ENCODE peak calls at places on chromosome 13, in eight cellular contexts. Q, W, V, M, R, E, C and N are unnamed samples.

GRCh38 chr13:104614746-104615145 is 1548.5 kb upstream of the SLC10A2 start:
- DNase-seq in R (no peak), Q (no peak), C (no peak), E (no peak), V (no peak), M (no peak), W (no peak), N (no peak)

GRCh38 chr13:47598340-47598911 is 402.6 kb downstream of the SUCLA2 start:
- DNase-seq in M (peak; percentile 27), C (no peak), E (no peak), R (no peak), V (peak; percentile 36), Q (no peak), W (no peak), N (no peak)

GRCh38 chr13:112885242-112885781 is 83.7 kb upstream of the MCF2L start:
- DNase-seq in R (no peak), W (no peak), Q (no peak), E (no peak), V (no peak), M (no peak), C (no peak), N (no peak)

GRCh38 chr13:25422153-25422552 is 50.4 kb downstream of the ATP8A2 start:
- DNase-seq in C (no peak), Q (no peak), E (no peak), V (no peak), R (no peak), W (no peak), M (no peak), N (no peak)

GRCh38 chr13:29758591-29759114 is 91.8 kb downstream of the UBL3 start:
- DNase-seq in M (no peak), Q (no peak), R (no peak), C (peak; percentile 18), W (peak; percentile 62), V (peak; percentile 13), E (no peak), N (no peak)

GRCh38 chr13:27408074-27408473 is 16.3 kb upstream of the GTF3A start:
- DNase-seq in M (no peak), V (no peak), Q (no peak), C (no peak), W (no peak), E (no peak), R (no peak), N (no peak)

GRCh38 chr13:111639994-111640393 is 319.6 kb downstream of the TEX29 start:
- DNase-seq in E (no peak), Q (no peak), R (no peak), C (no peak), V (no peak), W (no peak), M (no peak), N (no peak)

GRCh38 chr13:51638497-51638871 is 54.2 kb downstream of the WDFY2 start:
- DNase-seq in Q (no peak), E (no peak), M (no peak), W (no peak), R (peak; percentile 63), C (no peak), V (no peak), N (no peak)

GRCh38 chr13:30581582-30581981 is 36.1 kb upstream of the USPL1 start:
- DNase-seq in E (no peak), C (no peak), M (peak; percentile 39), Q (no peak), W (no peak), V (peak; percentile 65), R (no peak), N (no peak)

GRCh38 chr13:100506154-100506553 is 82.4 kb downstream of the GGACT start:
- DNase-seq in R (no peak), V (no peak), W (no peak), C (no peak), Q (no peak), E (no peak), M (no peak), N (no peak)

GRCh38 chr13:40430234-40430633 is 236.2 kb downstream of the FOXO1 start:
- DNase-seq in R (no peak), V (no peak), M (no peak), C (no peak), E (no peak), W (no peak), Q (no peak), N (no peak)

GRCh38 chr13:106001443-106001842 is 534.0 kb downstream of the EFNB2 start:
- DNase-seq in V (no peak), M (no peak), C (no peak), E (no peak), R (no peak), Q (no peak), W (no peak), N (no peak)

GRCh38 chr13:106063591-106064308 is 471.7 kb downstream of the EFNB2 start:
- DNase-seq in E (no peak), W (no peak), C (no peak), Q (no peak), V (peak; percentile 65), R (peak; percentile 56), M (peak; percentile 42), N (peak; percentile 25)

GRCh38 chr13:99796175-99796819 is 175.3 kb downstream of the ZIC5 start:
- DNase-seq in E (no peak), V (peak; percentile 57), Q (no peak), C (no peak), R (no peak), W (no peak), M (peak; percentile 47), N (peak; percentile 8)

GRCh38 chr13:62483774-62484173 is 1068.1 kb upstream of the PCDH20 start:
- DNase-seq in E (no peak), R (no peak), M (peak; percentile 5), V (peak; percentile 2), Q (no peak), C (no peak), W (no peak), N (no peak)

GRCh38 chr13:98141938-98142426 is 912 bp upstream of the FARP1 start:
- DNase-seq in C (peak; percentile 22), E (no peak), M (no peak), Q (peak; percentile 40), W (peak; percentile 51), R (no peak), V (no peak), N (no peak)

GRCh38 chr13:98143601-98144500 is 957 bp downstream of the FARP1 start:
- DNase-seq in Q (peak; percentile 49), C (peak; percentile 34), W (no peak), M (peak; percentile 54), R (peak; percentile 21), E (no peak), V (peak; percentile 57), N (no peak)

GRCh38 chr13:98144501-98145350 is 1.8 kb downstream of the FARP1 start:
- DNase-seq in R (peak; percentile 35), C (no peak), Q (no peak), E (no peak), M (peak; percentile 42), V (peak; percentile 63), W (no peak), N (peak; percentile 25)

GRCh38 chr13:98142427-98143156 is at the start of gene FARP1:
- DNase-seq in R (no peak), Q (peak; percentile 84), C (peak; percentile 76), E (no peak), V (peak; percentile 69), W (peak; percentile 82), M (peak; percentile 56), N (peak; percentile 18)

GRCh38 chr13:98143157-98143553 is 261 bp downstream of the FARP1 start:
- DNase-seq in E (no peak), M (no peak), Q (no peak), C (no peak), W (no peak), R (no peak), V (no peak), N (no peak)
- H3K4me3 ChIP-seq in E (peak overlapping the region; percentile 60), M (peak overlapping the region; percentile 68), Q (peak overlapping the region; percentile 38), C (peak overlapping the region; percentile 75), W (peak overlapping the region; percentile 74), R (peak overlapping the region; percentile 71), V (peak overlapping the region; percentile 65), N (peak overlapping the region; percentile 61)

GRCh38 chr13:101530293-101530692 is 77.8 kb downstream of the ITGBL1 start:
- DNase-seq in R (no peak), W (no peak), V (peak; percentile 75), Q (no peak), M (no peak), E (no peak), C (no peak), N (peak; percentile 26)

GRCh38 chr13:101535192-101535746 is 82.8 kb downstream of the ITGBL1 start:
- DNase-seq in R (no peak), E (no peak), M (no peak), W (no peak), C (no peak), Q (no peak), V (peak; percentile 55), N (no peak)

DNA sequence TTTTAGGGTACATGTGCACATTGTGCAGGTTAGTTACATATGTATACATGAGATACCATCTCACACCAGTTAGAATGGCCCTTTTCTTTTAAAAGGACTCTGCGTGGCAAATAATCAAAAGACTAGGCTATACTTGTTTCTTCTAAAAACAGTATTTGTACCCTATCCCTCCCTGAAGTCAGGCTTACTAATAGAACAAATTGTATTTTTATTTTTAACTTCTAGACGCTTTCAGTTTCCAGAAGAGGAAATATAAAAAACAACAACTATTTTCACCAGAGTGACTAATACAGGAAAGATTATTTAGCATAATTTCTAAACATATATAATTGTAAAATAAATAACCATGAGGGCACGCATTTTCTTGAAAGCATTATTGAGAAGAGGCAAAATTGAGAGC is 83.6 kb downstream of the ITGBL1 start:
- DNase-seq in V (no peak), E (no peak), C (no peak), M (no peak), R (no peak), W (no peak), Q (no peak), N (no peak)
- H3K4me3 ChIP-seq in V (no peak overlapping the region), E (no peak overlapping the region), C (no peak overlapping the region), M (no peak overlapping the region), R (no peak overlapping the region), W (no peak overlapping the region), Q (no peak overlapping the region), N (no peak overlapping the region)

GRCh38 chr13:23430664-23431063 is 2.8 kb downstream of the SACS start:
- DNase-seq in E (peak; percentile 16), V (no peak), W (no peak), M (no peak), R (no peak), C (no peak), Q (no peak), N (no peak)

GRCh38 chr13:23432589-23432988 is 913 bp downstream of the SACS start:
- DNase-seq in V (no peak), W (no peak), M (no peak), E (no peak), Q (no peak), C (no peak), R (no peak), N (no peak)

GRCh38 chr13:23427342-23428182 is 5.9 kb downstream of the SACS start:
- DNase-seq in Q (peak; percentile 54), R (peak; percentile 77), M (peak; percentile 94), E (no peak), V (peak; percentile 72), W (no peak), C (no peak), N (peak; percentile 88)

GRCh38 chr13:23433171-23434153 is at the start of gene SACS:
- DNase-seq in V (peak; percentile 47), M (peak; percentile 48), C (no peak), R (no peak), Q (no peak), W (no peak), E (no peak), N (no peak)

GRCh38 chr13:23428183-23428528 is 5.3 kb downstream of the SACS start:
- DNase-seq in Q (no peak), C (no peak), V (peak; percentile 30), E (no peak), R (no peak), M (peak; percentile 59), W (no peak), N (no peak)
- H3K4me3 ChIP-seq in Q (peak overlapping the region; percentile 4), C (peak overlapping the region; percentile 49), V (no peak overlapping the region), E (no peak overlapping the region), R (no peak overlapping the region), M (no peak overlapping the region), W (no peak overlapping the region), N (no peak overlapping the region)

GRCh38 chr13:72782717-72783116 is 784 bp downstream of the PIBF1 start:
- DNase-seq in Q (no peak), M (peak; percentile 31), C (no peak), W (no peak), V (peak; percentile 22), E (no peak), R (no peak), N (no peak)
- H3K4me3 ChIP-seq in Q (peak overlapping the region; percentile 98), M (peak overlapping the region; percentile 97), C (peak overlapping the region; percentile 89), W (no peak overlapping the region), V (peak overlapping the region; percentile 90), E (peak overlapping the region; percentile 93), R (peak overlapping the region; percentile 79), N (peak overlapping the region; percentile 91)